ENCODE peak calls at places on chromosomes 12 and 14, in five cellular contexts. B, V, F, H and S are unnamed samples.

GRCh38 chr14:88168025-88168424 is 155.0 kb downstream of the KCNK10 start:
- DNase-seq in B (no peak), H (no peak), F (no peak), V (no peak), S (no peak)

GRCh38 chr12:116515674-116516073 is 43.5 kb upstream of the MAP1LC3B2 start:
- DNase-seq in V (no peak), F (no peak), B (no peak), H (no peak), S (no peak)

GRCh38 chr12:95051241-95051640 is 22.2 kb downstream of the NR2C1 start:
- DNase-seq in B (no peak), H (no peak), V (no peak), F (no peak), S (no peak)

GRCh38 chr12:24414421-24414820 is 465.0 kb upstream of the SOX5 start:
- DNase-seq in V (no peak), H (no peak), B (no peak), F (no peak), S (no peak)

GRCh38 chr12:91951571-91951970 is 194.1 kb downstream of the BTG1 start:
- DNase-seq in V (peak), B (no peak), H (peak), F (no peak), S (no peak)

GRCh38 chr14:63940387-63940786 is 87.6 kb downstream of the SYNE2 start:
- DNase-seq in F (no peak), H (no peak), B (no peak), V (no peak), S (no peak)

GRCh38 chr12:98351089-98351488 is 164.3 kb upstream of the TMPO start:
- DNase-seq in V (no peak), F (no peak), H (no peak), B (no peak), S (no peak)

GRCh38 chr12:128726866-128727265 is 96.9 kb downstream of the SLC15A4 start:
- DNase-seq in V (no peak), H (no peak), F (no peak), B (no peak), S (no peak)

GRCh38 chr12:49791156-49791555 is 37.1 kb downstream of the NCKAP5L start:
- DNase-seq in F (no peak), V (no peak), H (no peak), B (no peak), S (no peak)

GRCh38 chr14:54253195-54253947 is 143.4 kb upstream of the CDKN3 start:
- DNase-seq in V (peak), B (peak), F (no peak), H (peak), S (no peak)

GRCh38 chr12:132955094-132955932 is 793 bp downstream of the ZNF605 start:
- DNase-seq in B (no peak), V (peak), F (no peak), H (peak), S (peak)

GRCh38 chr14:56118611-56119181 is 485 bp downstream of the PELI2 start:
- DNase-seq in B (no peak), F (peak), V (peak), H (peak), S (no peak)

GRCh38 chr14:70013269-70013873 is 134.2 kb downstream of the SMOC1 start:
- DNase-seq in H (no peak), B (no peak), V (no peak), F (peak), S (no peak)

GRCh38 chr14:44782775-44783238 is 178.9 kb downstream of the KLHL28 start:
- DNase-seq in F (no peak), B (no peak), H (no peak), V (no peak), S (no peak)

GRCh38 chr12:111788178-111788654 is 21.5 kb downstream of the ALDH2 start:
- DNase-seq in V (no peak), B (no peak), F (no peak), H (peak), S (no peak)

GRCh38 chr12:46808955-46809697 is 16.7 kb downstream of the SLC38A4 start:
- DNase-seq in F (no peak), V (no peak), B (no peak), H (no peak), S (no peak)

GRCh38 chr12:53298154-53298553 is 1.3 kb upstream of the MYG1 start:
- DNase-seq in V (peak), F (no peak), H (peak), B (no peak), S (no peak)

GRCh38 chr12:54201001-54201794 is 12.4 kb upstream of the SMUG1 start:
- DNase-seq in F (peak), V (peak), B (no peak), H (peak), S (peak)

GRCh38 chr14:71267691-71268090 is 360.4 kb downstream of the PCNX1 start:
- DNase-seq in B (no peak), F (no peak), V (no peak), H (no peak), S (no peak)

GRCh38 chr12:39364196-39364595 is 78.7 kb downstream of the KIF21A start:
- DNase-seq in B (no peak), H (no peak), V (no peak), F (no peak), S (no peak)

GRCh38 chr12:90896164-90896563 is 58.8 kb downstream of the CCER1 start:
- DNase-seq in H (peak), F (no peak), V (peak), B (no peak), S (no peak)

GRCh38 chr12:132955933-132956725 is at the start of gene ZNF605:
- DNase-seq in F (peak), V (peak), H (peak), B (peak), S (peak)

GRCh38 chr14:105850853-105851581 is 324.6 kb downstream of the TMEM121 start:
- DNase-seq in V (no peak), H (no peak), F (no peak), B (no peak), S (no peak)

GRCh38 chr12:72236071-72236705 is 36.0 kb upstream of the TRHDE start:
- DNase-seq in V (no peak), H (no peak), F (no peak), B (no peak), S (no peak)

GRCh38 chr14:76056128-76056527 is 70.6 kb downstream of the IFT43 start:
- DNase-seq in V (peak), F (no peak), B (no peak), H (peak), S (no peak)

GRCh38 chr12:24854017-24854416 is 94.9 kb downstream of the BCAT1 start:
- DNase-seq in F (no peak), V (no peak), H (no peak), B (no peak), S (no peak)

GRCh38 chr12:101826766-101827368 is 3.9 kb downstream of the GNPTAB start:
- DNase-seq in H (no peak), V (no peak), B (no peak), F (no peak), S (no peak)

GRCh38 chr12:80033457-80033856 is 65.9 kb upstream of the OTOGL start:
- DNase-seq in B (no peak), F (no peak), V (peak), H (peak), S (no peak)

GRCh38 chr14:33073023-33073422 is 134.3 kb downstream of the NPAS3 start:
- DNase-seq in V (no peak), H (no peak), F (no peak), B (no peak), S (no peak)

GRCh38 chr12:104687823-104688573 is 231.2 kb downstream of the CHST11 start:
- DNase-seq in H (no peak), V (no peak), F (no peak), B (no peak), S (no peak)

GRCh38 chr12:114011711-114012110 is 45.6 kb upstream of the RBM19 start:
- DNase-seq in F (no peak), B (no peak), V (no peak), H (no peak), S (no peak)

GRCh38 chr12:70049596-70050360 is 193.5 kb upstream of the CNOT2 start:
- DNase-seq in V (no peak), F (no peak), H (no peak), B (no peak), S (no peak)

GRCh38 chr12:97404549-97404948 is 58.1 kb upstream of the RMST start:
- DNase-seq in H (peak), F (no peak), B (no peak), V (peak), S (peak)

GRCh38 chr14:95770777-95771176 is 56.9 kb upstream of the TCL1A start:
- DNase-seq in V (no peak), B (no peak), H (no peak), F (no peak), S (no peak)